ENCODE peak calls at places on chromosomes 4 and X, in nine cellular contexts. U is fibroblast of mammary gland, B is GM20000, K is spleen, A is BE2C, N is mesothelial cell of epicardium, O is fibroblast of pulmonary artery, J is GM12878, S is mammary epithelial cell. H is an unnamed sample.

GRCh38 chr4:182537031-182537617 is 293.9 kb downstream of the TENM3 start:
- DNase-seq in S (no peak), N (no peak), O (no peak), A (no peak), K (no peak), J (no peak), B (no peak), U (no peak), H (no peak)

GRCh38 chr4:174928575-174929253 is 10.6 kb downstream of the ADAM29 start:
- DNase-seq in J (peak), B (no peak), S (no peak), K (no peak), O (no peak), N (no peak), U (no peak), A (no peak), H (no peak)

GRCh38 chr4:68906238-68907137 is 45.1 kb downstream of the UGT2A3 start:
- DNase-seq in J (no peak), N (no peak), S (peak), A (no peak), B (no peak), O (peak), K (no peak), U (no peak), H (no peak)

GRCh38 chr4:38857354-38858096 is 908 bp upstream of the TLR6 start:
- DNase-seq in A (no peak), N (no peak), B (peak), K (no peak), J (peak), O (peak), S (peak), U (peak), H (no peak)

GRCh38 chr4:168569066-168569908 is 72.4 kb downstream of the PALLD start:
- DNase-seq in K (no peak), N (no peak), J (no peak), S (peak), O (no peak), A (peak), B (no peak), U (peak), H (no peak)

GRCh38 chrX:31459361-31459760 is 387.5 kb upstream of the FTHL17 start:
- DNase-seq in K (no peak), O (peak), N (no peak), S (no peak), A (no peak), B (no peak), U (peak), J (no peak), H (no peak)

GRCh38 chrX:100976211-100976610 is 6.7 kb downstream of the ARL13A start:
- DNase-seq in N (no peak), A (no peak), K (no peak), J (no peak), U (no peak), S (no peak), O (no peak), B (no peak), H (no peak)

GRCh38 chr4:112910109-112910736 is 139.2 kb upstream of the ANK2 start:
- DNase-seq in A (peak), O (peak), B (no peak), K (no peak), J (no peak), U (peak), N (no peak), S (no peak), H (peak)

GRCh38 chr4:136424052-136424451 is 1108.2 kb downstream of the PCDH18 start:
- DNase-seq in K (no peak), J (no peak), U (no peak), S (no peak), A (peak), N (no peak), B (no peak), O (no peak), H (no peak)

GRCh38 chr4:98530572-98530971 is 127.8 kb downstream of the TSPAN5 start:
- DNase-seq in A (no peak), U (no peak), N (no peak), O (peak), K (no peak), S (no peak), B (no peak), J (no peak), H (no peak)

GRCh38 chr4:946517-947471 is 14.5 kb downstream of the TMEM175 start:
- DNase-seq in S (no peak), A (no peak), U (no peak), K (peak), J (no peak), N (no peak), O (no peak), B (no peak), H (no peak)

GRCh38 chr4:52751349-52751911 is at the start of gene ERVMER34-1:
- DNase-seq in A (peak), O (peak), K (no peak), S (peak), J (no peak), B (peak), U (peak), N (peak), H (peak)

GRCh38 chrX:38806054-38806389 is 4.8 kb downstream of the MID1IP1 start:
- DNase-seq in O (no peak), N (no peak), A (peak), B (no peak), U (no peak), K (no peak), J (no peak), S (no peak), H (no peak)

GRCh38 chrX:51148848-51149247 is 183.8 kb upstream of the NUDT10 start:
- DNase-seq in K (no peak), N (no peak), B (no peak), S (peak), U (peak), J (no peak), A (no peak), O (peak), H (no peak)
- TF ChIP-seq CTCF in K (no peak), N (no peak), B (no peak), S (peak), U (no peak), J (no peak), A (no peak), O (no peak), H (peak)

DNA sequence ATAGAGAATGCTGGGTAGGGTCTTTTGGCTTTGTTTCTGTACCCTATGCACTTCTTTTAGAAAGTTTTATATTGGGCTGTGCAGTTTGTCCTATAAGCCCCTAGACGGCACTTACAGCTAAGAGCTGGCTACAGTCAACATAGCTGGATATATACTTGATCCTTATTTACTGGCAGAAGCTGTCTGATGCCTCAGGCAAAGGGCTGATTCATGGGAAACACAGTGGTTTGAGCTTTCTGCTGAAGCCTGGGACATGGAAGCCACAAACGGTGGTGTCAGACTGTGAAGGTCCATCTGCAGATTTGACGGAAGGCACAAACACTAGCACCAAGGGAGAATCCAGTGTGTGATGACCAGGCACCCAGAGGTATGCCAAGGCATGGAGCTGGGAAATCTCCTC is 608.4 kb downstream of the ANKRD50 start:
- DNase-seq in U (no peak), B (no peak), S (peak), O (no peak), N (no peak), K (no peak), A (no peak), J (no peak), H (no peak)
- TF ChIP-seq CTCF in U (no peak), B (no peak), S (no peak), O (no peak), N (no peak), K (no peak), A (no peak), J (no peak), H (no peak)

GRCh38 chrX:9466115-9466495 is 1.2 kb downstream of the TBL1X start:
- DNase-seq in J (no peak), A (peak), B (peak), U (peak), K (peak), S (no peak), O (no peak), N (no peak), H (peak)
- TF ChIP-seq CTCF in J (no peak), A (no peak), B (no peak), U (no peak), K (no peak), S (no peak), O (no peak), N (no peak), H (no peak)

GRCh38 chr4:81913427-81913878 is 441.7 kb upstream of the RASGEF1B start:
- DNase-seq in N (peak), O (peak), J (no peak), A (peak), B (peak), K (no peak), U (peak), S (peak), H (peak)
- TF ChIP-seq CTCF in N (peak), O (peak), J (peak), A (peak), B (peak), K (peak), U (peak), S (peak), H (peak)

DNA sequence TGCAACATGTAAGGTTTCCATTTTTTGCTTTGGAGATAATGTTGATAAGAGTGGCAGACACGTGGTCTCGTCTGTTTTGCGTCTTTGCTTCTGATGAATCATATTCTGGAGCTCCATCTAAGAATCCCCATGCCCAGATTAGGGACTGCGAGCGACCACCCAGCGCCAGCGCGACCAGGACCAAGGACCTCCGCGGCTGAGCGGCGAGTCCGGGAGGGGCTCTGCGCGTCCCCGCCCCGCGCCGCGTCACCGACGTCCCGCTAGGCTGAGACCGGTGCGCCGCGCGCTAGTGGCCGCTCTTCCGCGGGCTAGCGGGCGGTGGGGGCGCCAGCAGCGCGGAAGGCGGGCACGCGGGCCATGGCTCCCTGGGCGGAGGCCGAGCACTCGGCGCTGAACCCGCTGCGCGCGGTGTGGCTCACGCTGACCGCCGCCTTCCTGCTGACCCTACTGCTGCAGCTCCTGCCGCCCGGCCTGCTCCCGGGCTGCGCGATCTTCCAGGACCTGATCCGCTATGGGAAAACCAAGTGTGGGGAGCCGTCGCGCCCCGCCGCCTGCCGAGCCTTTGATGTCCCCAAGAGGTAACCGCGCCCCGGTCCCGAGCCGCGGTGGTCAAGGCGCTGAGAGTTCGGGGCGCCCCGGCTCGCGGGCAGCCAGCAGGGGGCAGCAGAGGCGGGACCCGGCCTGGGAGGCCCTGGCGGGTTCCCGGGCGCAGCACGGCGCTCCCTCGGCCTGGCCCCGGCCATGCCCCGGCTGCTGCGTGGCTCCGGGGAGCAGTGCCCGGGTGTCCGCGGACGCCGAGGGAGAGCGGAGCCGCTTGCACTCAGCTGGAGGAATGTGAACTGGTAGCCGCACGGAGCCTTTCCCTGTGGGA is at the start of gene SRD5A3:
- DNase-seq in U (peak), J (peak), N (peak), A (peak), K (peak), B (peak), S (peak), O (peak), H (peak)
- TF ChIP-seq CTCF in U (no peak), J (peak), N (peak), A (peak), K (peak), B (peak), S (peak), O (peak), H (peak)

GRCh38 chr4:99587803-99588202 is 13.2 kb downstream of the MTTP start:
- DNase-seq in O (no peak), K (no peak), A (no peak), B (no peak), J (no peak), S (no peak), N (no peak), U (no peak), H (no peak)
- TF ChIP-seq CTCF in O (no peak), K (no peak), A (no peak), B (no peak), J (no peak), S (no peak), N (no peak), U (no peak), H (no peak)

GRCh38 chr4:138835833-138836521 is 179.6 kb upstream of the NOCT start:
- DNase-seq in B (no peak), K (no peak), U (peak), S (peak), J (no peak), A (peak), O (peak), N (no peak), H (no peak)
- TF ChIP-seq CTCF in B (no peak), K (no peak), U (peak), S (no peak), J (no peak), A (peak), O (no peak), N (no peak), H (no peak)

DNA sequence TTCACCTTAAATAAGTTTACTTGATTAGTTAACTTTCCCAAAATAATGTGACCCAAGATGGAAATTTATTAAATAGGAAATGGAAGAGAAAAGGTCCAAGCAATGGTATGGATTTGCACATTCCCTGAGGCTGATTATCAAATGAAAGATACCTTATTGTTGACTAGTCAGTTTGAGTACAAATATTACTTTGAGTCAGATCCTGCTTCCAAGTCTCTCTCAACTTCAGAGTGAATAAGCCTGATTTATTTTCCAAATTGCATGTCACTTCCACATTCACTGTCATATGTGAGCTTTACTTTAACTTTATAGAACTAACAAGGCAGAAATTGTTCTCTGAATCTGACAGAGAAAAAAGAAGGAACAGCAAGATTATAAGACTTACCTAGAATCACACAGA is 520.8 kb downstream of the RAB28 start:
- DNase-seq in B (no peak), O (no peak), S (no peak), N (no peak), U (no peak), J (no peak), A (no peak), K (no peak), H (no peak)
- TF ChIP-seq CTCF in B (no peak), O (no peak), S (no peak), N (no peak), U (no peak), J (no peak), A (no peak), K (no peak), H (no peak)

H was measured in nephron progenitor cell.